ENCODE peak calls at places on chromosomes 4 and X, in five cellular contexts. M, L, I, V and J are unnamed samples.

GRCh38 chr4:86358176-86358701 is 1.6 kb downstream of the MAPK10 start:
- DNase-seq in M (no peak), L (no peak), I (no peak), V (no peak), J (no peak)

GRCh38 chrX:552496-552895 is 78.1 kb upstream of the SHOX start:
- DNase-seq in M (no peak), L (no peak), I (no peak), V (no peak), J (no peak)

GRCh38 chr4:20297246-20297645 is 45.5 kb downstream of the SLIT2 start:
- DNase-seq in M (no peak), L (no peak), I (no peak), V (no peak), J (no peak)

GRCh38 chr4:76634239-76634638 is 199.2 kb downstream of the SHROOM3 start:
- DNase-seq in M (no peak), L (no peak), I (no peak), V (no peak), J (no peak)

GRCh38 chrX:136034622-136035021 is 49.4 kb downstream of the SLC9A6 start:
- DNase-seq in M (no peak), L (no peak), I (no peak), V (no peak), J (no peak)

GRCh38 chr4:166198516-166198915 is 325.5 kb downstream of the TLL1 start:
- DNase-seq in M (no peak), L (no peak), I (peak; percentile 44), V (no peak), J (no peak)

GRCh38 chr4:141078871-141079270 is 54.4 kb downstream of the RNF150 start:
- DNase-seq in M (no peak), L (no peak), I (no peak), V (no peak), J (no peak)

GRCh38 chr4:792729-793108 is 33.2 kb downstream of the CPLX1 start:
- DNase-seq in M (no peak), L (no peak), I (no peak), V (no peak), J (no peak)

GRCh38 chrX:18674417-18674787 is 2.5 kb upstream of the RS1 start:
- DNase-seq in M (no peak), L (peak; percentile 50), I (peak; percentile 46), V (no peak), J (peak; percentile 35)

GRCh38 chr4:73675623-73676022 is 55.4 kb upstream of the RASSF6 start:
- DNase-seq in M (no peak), L (no peak), I (no peak), V (no peak), J (no peak)

GRCh38 chr4:7909463-7909862 is 30.2 kb downstream of the AFAP1 start:
- DNase-seq in M (no peak), L (no peak), I (no peak), V (no peak), J (no peak)

GRCh38 chr4:25635501-25635900 is 20.1 kb upstream of the SLC34A2 start:
- DNase-seq in M (no peak), L (no peak), I (no peak), V (no peak), J (no peak)